ENCODE peak calls at places on chromosomes 12 and 14, in eight cellular contexts. E is CD4-positive, alpha-beta T cell; F is heart right ventricle; O is mucosa of descending colon; L is Caco-2; Y is thoracic aorta; P is CD8-positive, alpha-beta memory T cell; C is tibial artery. H is an unnamed sample. For H3K9me3, the result is how much of the 10 kb centered on the place peaks cover.

GRCh38 chr12:8698132-8698829 is 490 bp downstream of the RIMKLB start:
- DNase-seq in O (peak), C (peak), P (peak), E (peak), F (peak), L (peak), Y (no peak), H (no peak)

GRCh38 chr14:99036594-99037293 is 235.3 kb downstream of the BCL11B start:
- DNase-seq in E (no peak), P (no peak), Y (no peak), O (no peak), C (peak), L (no peak), F (peak), H (no peak)

GRCh38 chr12:58310828-58311273 is 369.5 kb downstream of the ATP23 start:
- DNase-seq in E (no peak), F (no peak), C (no peak), Y (no peak), O (no peak), P (no peak), L (no peak), H (no peak)

GRCh38 chr12:62517887-62518286 is 51.3 kb downstream of the MON2 start:
- DNase-seq in E (no peak), O (no peak), P (no peak), L (no peak), Y (no peak), C (no peak), F (no peak), H (no peak)

GRCh38 chr14:99195602-99196309 is 76.2 kb downstream of the BCL11B start:
- DNase-seq in L (no peak), Y (no peak), F (no peak), P (peak), E (no peak), C (no peak), O (no peak), H (no peak)

GRCh38 chr14:81137316-81137715 is 83.4 kb downstream of the GTF2A1 start:
- DNase-seq in F (no peak), O (no peak), E (no peak), L (no peak), C (no peak), Y (no peak), P (no peak), H (no peak)

GRCh38 chr12:7989827-7990491 is 42.6 kb upstream of the FOXJ2 start:
- DNase-seq in L (peak), C (peak), F (no peak), E (peak), O (peak), P (peak), Y (peak), H (no peak)

GRCh38 chr14:73003688-73004087 is 23.2 kb downstream of the ZFYVE1 start:
- DNase-seq in F (peak), E (no peak), L (no peak), P (no peak), C (no peak), Y (no peak), O (no peak), H (no peak)

GRCh38 chr14:33943081-33943480 is 7.8 kb downstream of the EGLN3 start:
- DNase-seq in P (no peak), L (no peak), O (peak), C (no peak), E (no peak), F (no peak), Y (no peak), H (no peak)

GRCh38 chr14:35687335-35687939 is 121.7 kb downstream of the RALGAPA1 start:
- DNase-seq in Y (no peak), C (no peak), O (peak), P (no peak), F (no peak), E (no peak), L (peak), H (peak)

GRCh38 chr14:72555609-72556000 is 338.3 kb downstream of the DPF3 start:
- DNase-seq in C (no peak), E (no peak), L (no peak), O (no peak), F (no peak), P (no peak), Y (no peak), H (no peak)

GRCh38 chr14:85273952-85274351 is 256.0 kb upstream of the FLRT2 start:
- DNase-seq in C (no peak), F (no peak), Y (no peak), E (no peak), P (no peak), L (no peak), O (no peak), H (no peak)
- H3K9me3 ChIP-seq in C (under half), F (under half), Y (under half), E (under half), P (under half), L (under half), O (under half), H (under half)

GRCh38 chr12:132925597-132926416 is 30.3 kb downstream of the ZNF605 start:
- DNase-seq in Y (no peak), L (no peak), E (no peak), C (no peak), O (no peak), F (no peak), P (no peak), H (no peak)
- H3K9me3 ChIP-seq in Y (half or more), L (half or more), E (half or more), C (half or more), O (half or more), F (half or more), P (half or more), H (under half)

GRCh38 chr14:60650382-60650961 is 1.2 kb upstream of the SIX1 start:
- DNase-seq in O (no peak), E (no peak), C (no peak), L (no peak), Y (no peak), F (no peak), P (no peak), H (no peak)
- H3K9me3 ChIP-seq in O (under half), E (under half), C (under half), L (under half), Y (under half), F (under half), P (under half), H (under half)

DNA sequence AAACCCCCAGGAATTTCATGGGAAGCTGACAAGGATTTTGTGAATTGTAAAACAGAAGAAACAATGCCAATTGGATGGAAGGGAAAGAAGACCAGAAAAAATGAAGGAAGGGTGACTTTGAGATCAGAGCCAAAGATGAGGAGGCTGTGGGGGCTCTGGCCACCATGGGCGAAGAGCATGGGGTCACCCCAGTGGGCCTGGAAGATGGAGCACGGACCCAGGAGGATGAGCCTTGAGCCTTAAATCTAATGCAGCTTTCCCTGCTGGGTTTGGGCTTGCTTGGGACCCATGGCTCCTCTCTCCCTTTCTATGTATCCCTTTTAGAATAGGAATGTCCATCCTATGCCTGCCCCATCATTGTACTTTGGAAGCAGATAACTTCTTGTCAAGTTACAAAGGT is 322.2 kb downstream of the TMEM121 start:
- DNase-seq in F (no peak), O (no peak), Y (no peak), E (no peak), P (no peak), L (no peak), C (no peak), H (no peak)
- H3K9me3 ChIP-seq in F (under half), O (under half), Y (under half), E (under half), P (under half), L (under half), C (under half), H (under half)

GRCh38 chr14:29710015-29710414 is 217.6 kb downstream of the PRKD1 start:
- DNase-seq in E (no peak), O (no peak), C (no peak), F (no peak), Y (no peak), P (no peak), L (no peak), H (no peak)

GRCh38 chr14:29717906-29718305 is 209.7 kb downstream of the PRKD1 start:
- DNase-seq in C (no peak), O (no peak), F (no peak), L (no peak), Y (no peak), P (no peak), E (no peak), H (no peak)

GRCh38 chr14:29716150-29716549 is 211.5 kb downstream of the PRKD1 start:
- DNase-seq in E (no peak), C (no peak), Y (no peak), L (no peak), O (no peak), F (no peak), P (no peak), H (no peak)

GRCh38 chr14:29709490-29709889 is 218.2 kb downstream of the PRKD1 start:
- DNase-seq in P (no peak), O (no peak), F (no peak), Y (no peak), E (no peak), C (no peak), L (no peak), H (no peak)

GRCh38 chr14:29712586-29712985 is 215.1 kb downstream of the PRKD1 start:
- DNase-seq in E (no peak), C (no peak), Y (no peak), P (no peak), F (no peak), L (no peak), O (no peak), H (no peak)
- H3K9me3 ChIP-seq in E (under half), C (under half), Y (under half), P (under half), F (under half), L (under half), O (under half), H (under half)

DNA sequence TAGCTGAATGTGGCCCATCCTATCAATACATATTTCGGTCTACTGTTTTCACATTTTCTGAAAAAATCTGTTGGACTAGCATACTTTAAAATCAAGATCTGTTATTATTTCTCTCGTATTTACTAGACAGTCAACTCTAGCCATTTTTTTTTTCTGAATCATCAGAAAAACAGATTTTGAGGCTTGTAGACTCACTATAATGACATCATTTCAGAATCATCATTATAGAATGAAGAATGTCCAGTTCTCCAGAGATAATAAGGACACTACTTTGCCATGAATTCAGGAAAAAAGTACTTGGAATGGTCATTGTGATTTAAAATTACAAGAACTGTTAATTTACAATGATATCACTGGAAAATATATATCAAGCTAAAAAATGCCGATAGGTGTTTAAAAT is 589.8 kb downstream of the KCNH5 start:
- DNase-seq in C (no peak), P (no peak), O (no peak), Y (no peak), F (no peak), L (no peak), E (no peak), H (no peak)
- H3K9me3 ChIP-seq in C (under half), P (under half), O (under half), Y (under half), F (under half), L (under half), E (under half), H (under half)